ENCODE peak calls at places on chromosomes 7 and 10, in four cellular contexts. T is RWPE2, V is GM23338, M is AG04450. Y is an unnamed sample.

GRCh38 chr7:91634485-91635177 is 245.9 kb downstream of the MTERF1 start:
- DNase-seq in T (no peak), M (no peak), V (no peak), Y (no peak)

GRCh38 chr7:137888254-137888653 is 41.5 kb upstream of the DGKI start:
- DNase-seq in V (no peak), T (no peak), M (no peak), Y (no peak)

GRCh38 chr10:130242483-130242882 is 106.3 kb downstream of the GLRX3 start:
- DNase-seq in V (no peak), T (no peak), M (no peak), Y (no peak)

GRCh38 chr7:117325836-117326235 is 3.0 kb upstream of the WNT2 start:
- DNase-seq in M (no peak), V (no peak), T (no peak), Y (no peak)

GRCh38 chr10:98028168-98028770 is 2.2 kb downstream of the CRTAC1 start:
- DNase-seq in M (no peak), V (peak), T (no peak), Y (peak)

GRCh38 chr10:14173706-14174594 is 156.8 kb downstream of the FRMD4A start:
- DNase-seq in T (no peak), M (no peak), V (peak), Y (no peak)

GRCh38 chr10:112902730-112903129 is 47.3 kb upstream of the TCF7L2 start:
- DNase-seq in V (no peak), T (no peak), M (no peak), Y (no peak)

GRCh38 chr7:85829817-85830432 is 643.1 kb upstream of the SEMA3D start:
- DNase-seq in V (no peak), M (no peak), T (no peak), Y (peak)

GRCh38 chr7:70417061-70417655 is 714.8 kb upstream of the GALNT17 start:
- DNase-seq in V (peak), M (no peak), T (no peak), Y (no peak)

GRCh38 chr10:84845628-84846261 is 517.4 kb downstream of the CCSER2 start:
- DNase-seq in V (peak), M (no peak), T (no peak), Y (no peak)

GRCh38 chr7:50730459-50731400 is 52.0 kb downstream of the GRB10 start:
- DNase-seq in V (no peak), M (no peak), T (no peak), Y (no peak)

GRCh38 chr10:50651808-50652207 is 28.1 kb upstream of the SGMS1 start:
- DNase-seq in V (no peak), M (no peak), T (no peak), Y (no peak)

GRCh38 chr7:102320601-102321350 is 34.1 kb downstream of the SH2B2 start:
- DNase-seq in V (no peak), M (no peak), T (no peak), Y (no peak)

GRCh38 chr7:90720970-90721768 is 125.0 kb downstream of the CDK14 start:
- DNase-seq in V (peak), T (no peak), M (no peak), Y (peak)

GRCh38 chr7:27940341-27940740 is 200.4 kb downstream of the TAX1BP1 start:
- DNase-seq in V (no peak), T (no peak), M (no peak), Y (no peak)

GRCh38 chr10:72688208-72688651 is 3.7 kb upstream of the MCU start:
- DNase-seq in V (no peak), T (no peak), M (peak), Y (peak)

GRCh38 chr10:103168436-103168835 is 24.6 kb downstream of the NT5C2 start:
- DNase-seq in V (no peak), M (no peak), T (no peak), Y (peak)

GRCh38 chr10:12333382-12334185 is 15.8 kb upstream of the CAMK1D start:
- DNase-seq in V (no peak), M (peak), T (peak), Y (peak)

GRCh38 chr7:1263391-1263951 is 30.8 kb downstream of the UNCX start:
- DNase-seq in V (no peak), T (no peak), M (no peak), Y (no peak)

GRCh38 chr7:85135931-85136330 is 50.9 kb downstream of the SEMA3D start:
- DNase-seq in T (no peak), V (no peak), M (peak), Y (peak)

GRCh38 chr7:112572669-112573301 is 92.0 kb downstream of the LSMEM1 start:
- DNase-seq in V (no peak), T (no peak), M (no peak), Y (no peak)

GRCh38 chr10:109018892-109019507 is 904.3 kb downstream of the XPNPEP1 start:
- DNase-seq in V (no peak), M (no peak), T (no peak), Y (peak)
- H3K4me3 ChIP-seq in V (no peak), M (no peak), T (no peak), Y (no peak)

DNA sequence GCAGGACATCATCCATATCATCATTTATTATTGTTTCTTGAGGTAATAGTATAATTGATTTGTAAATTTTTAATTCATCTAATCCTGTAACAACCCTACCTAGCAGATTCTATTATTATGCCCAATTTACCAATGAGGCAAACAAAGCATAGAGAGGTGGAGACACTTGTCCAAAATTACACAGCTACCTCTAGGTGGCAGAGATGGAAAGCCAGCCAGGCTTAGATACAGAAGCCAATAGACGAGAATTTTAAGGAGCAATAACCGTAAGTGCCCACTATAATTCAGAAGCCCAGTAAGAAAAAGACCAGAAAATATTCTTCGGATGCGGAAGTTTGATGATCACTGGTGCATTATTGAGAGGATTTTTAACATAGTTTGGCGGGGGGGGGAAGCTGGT is 54.0 kb downstream of the ANK3 start:
- DNase-seq in V (peak), T (no peak), M (no peak), Y (no peak)
- TF ChIP-seq CTCF in V (peak), T (peak), M (peak), Y (no peak)

DNA sequence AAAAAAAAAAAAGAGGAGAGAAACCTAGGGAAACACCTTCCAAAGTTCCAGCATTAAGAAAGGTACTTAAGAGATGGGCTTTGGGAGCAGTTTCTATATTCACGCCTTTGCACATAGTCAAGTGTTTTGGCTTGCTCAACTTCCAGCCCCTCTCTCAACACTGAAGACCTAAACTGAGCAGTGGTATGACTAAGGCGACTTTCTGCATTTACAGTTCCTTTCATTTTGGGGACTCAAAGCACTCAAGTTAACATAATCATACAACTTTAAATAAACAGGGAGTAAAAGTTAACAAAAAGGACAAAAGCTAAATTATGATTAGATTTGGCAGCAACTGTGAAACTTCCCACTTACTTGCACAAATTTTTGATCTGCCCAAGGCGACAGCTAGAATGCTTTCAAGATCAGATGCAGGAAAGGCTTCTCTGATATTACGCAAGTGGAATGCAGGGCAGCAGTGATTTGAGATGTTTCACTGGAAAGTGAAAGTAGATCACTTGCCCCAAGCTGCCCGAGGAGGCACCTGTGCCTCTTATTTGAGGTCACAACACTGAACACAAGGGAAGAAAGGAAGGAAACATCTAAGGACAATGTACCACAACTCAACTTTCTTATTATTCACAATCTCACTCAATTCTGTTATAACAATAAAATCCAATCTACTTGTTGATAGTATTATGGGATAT is 199.5 kb downstream of the SKAP2 start:
- DNase-seq in M (no peak), T (no peak), V (no peak), Y (peak)
- H3K4me3 ChIP-seq in M (no peak), T (no peak), V (no peak), Y (no peak)

GRCh38 chr10:78543026-78543748 is 509.5 kb downstream of the RPS24 start:
- DNase-seq in T (no peak), V (no peak), M (no peak), Y (no peak)
- TF ChIP-seq CTCF in T (no peak), V (no peak), M (no peak), Y (no peak)

GRCh38 chr10:24255115-24255895 is 46.4 kb downstream of the KIAA1217 start:
- DNase-seq in V (peak), M (no peak), T (peak), Y (no peak)
- H3K4me3 ChIP-seq in V (no peak), M (no peak), T (peak), Y (no peak)

DNA sequence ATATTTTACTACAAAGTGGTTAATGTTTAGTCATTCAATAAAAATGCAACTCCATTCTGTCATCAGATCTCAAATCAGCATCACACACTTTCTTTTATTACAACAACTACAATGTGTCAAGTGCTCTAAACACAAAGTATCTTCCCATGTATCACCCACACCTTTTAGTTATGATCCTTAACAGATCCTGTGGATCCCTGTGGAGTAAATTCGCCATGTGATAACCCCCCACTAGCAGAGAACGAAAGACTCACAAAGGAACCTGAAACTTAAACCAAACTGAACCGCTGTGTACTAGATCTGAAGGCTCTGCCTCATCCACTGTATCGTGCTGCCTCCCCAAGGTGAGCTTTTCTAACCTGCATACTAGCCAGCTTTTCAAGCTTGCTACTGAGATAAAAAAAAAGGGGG is 1.8 kb downstream of the DPY19L1 start:
- DNase-seq in M (no peak), T (no peak), V (peak), Y (peak)
- TF ChIP-seq CTCF in M (no peak), T (peak), V (peak), Y (no peak)